ENCODE peak calls at places on chromosomes 1 and 21, in ten cellular contexts. One of them, this sample, is unnamed.

GRCh38 chr1:36116906-36117305 is 8.1 kb downstream of the COL8A2 start:
- DNase-seq in heart right ventricle: no peak
- DNase-seq in fibroblast of mammary gland: no peak
- DNase-seq in left ventricle myocardium inferior: no peak
- DNase-seq in AG09309: no peak
- DNase-seq in effector memory CD4-positive, alpha-beta T cell: no peak
- DNase-seq in HAP-1: no peak
- DNase-seq in prostate gland: no peak
- DNase-seq in hepatocyte: no peak
- DNase-seq in heart left ventricle: no peak
- DNase-seq in this sample: no peak

GRCh38 chr1:92968138-92969032 is 7.1 kb upstream of the DIPK1A start:
- DNase-seq in heart left ventricle: no peak
- DNase-seq in hepatocyte: no peak
- DNase-seq in prostate gland: no peak
- DNase-seq in heart right ventricle: no peak
- DNase-seq in AG09309: no peak
- DNase-seq in effector memory CD4-positive, alpha-beta T cell: no peak
- DNase-seq in HAP-1: no peak
- DNase-seq in left ventricle myocardium inferior: no peak
- DNase-seq in fibroblast of mammary gland: no peak
- DNase-seq in this sample: peak

GRCh38 chr1:90340604-90341003 is 345.7 kb downstream of the ZNF326 start:
- DNase-seq in heart right ventricle: no peak
- DNase-seq in AG09309: no peak
- DNase-seq in effector memory CD4-positive, alpha-beta T cell: no peak
- DNase-seq in left ventricle myocardium inferior: no peak
- DNase-seq in prostate gland: no peak
- DNase-seq in HAP-1: no peak
- DNase-seq in heart left ventricle: no peak
- DNase-seq in hepatocyte: no peak
- DNase-seq in fibroblast of mammary gland: no peak
- DNase-seq in this sample: no peak

GRCh38 chr1:32623775-32624174 is 26.6 kb downstream of the ZBTB8OS start:
- DNase-seq in AG09309: no peak
- DNase-seq in HAP-1: no peak
- DNase-seq in prostate gland: no peak
- DNase-seq in heart right ventricle: no peak
- DNase-seq in effector memory CD4-positive, alpha-beta T cell: no peak
- DNase-seq in heart left ventricle: no peak
- DNase-seq in hepatocyte: no peak
- DNase-seq in fibroblast of mammary gland: no peak
- DNase-seq in left ventricle myocardium inferior: no peak
- DNase-seq in this sample: no peak

GRCh38 chr1:222546091-222546490 is 1.8 kb downstream of the HHIPL2 start:
- DNase-seq in fibroblast of mammary gland: no peak
- DNase-seq in AG09309: no peak
- DNase-seq in heart right ventricle: no peak
- DNase-seq in HAP-1: no peak
- DNase-seq in heart left ventricle: no peak
- DNase-seq in left ventricle myocardium inferior: no peak
- DNase-seq in prostate gland: no peak
- DNase-seq in hepatocyte: no peak
- DNase-seq in effector memory CD4-positive, alpha-beta T cell: no peak
- DNase-seq in this sample: no peak

GRCh38 chr1:212062832-212063438 is 27.4 kb downstream of the DTL start:
- DNase-seq in heart right ventricle: no peak
- DNase-seq in hepatocyte: peak
- DNase-seq in left ventricle myocardium inferior: no peak
- DNase-seq in AG09309: peak
- DNase-seq in heart left ventricle: no peak
- DNase-seq in prostate gland: no peak
- DNase-seq in effector memory CD4-positive, alpha-beta T cell: no peak
- DNase-seq in fibroblast of mammary gland: peak
- DNase-seq in HAP-1: peak
- DNase-seq in this sample: peak

GRCh38 chr21:24160528-24160927 is 1446.8 kb downstream of the MRPL39 start:
- DNase-seq in prostate gland: no peak
- DNase-seq in HAP-1: no peak
- DNase-seq in hepatocyte: no peak
- DNase-seq in heart left ventricle: no peak
- DNase-seq in heart right ventricle: no peak
- DNase-seq in AG09309: no peak
- DNase-seq in effector memory CD4-positive, alpha-beta T cell: no peak
- DNase-seq in left ventricle myocardium inferior: no peak
- DNase-seq in fibroblast of mammary gland: no peak
- DNase-seq in this sample: no peak

GRCh38 chr1:22055463-22055862 is 3.0 kb downstream of the CDC42 start:
- DNase-seq in HAP-1: no peak
- DNase-seq in prostate gland: no peak
- DNase-seq in heart right ventricle: no peak
- DNase-seq in fibroblast of mammary gland: no peak
- DNase-seq in effector memory CD4-positive, alpha-beta T cell: no peak
- DNase-seq in left ventricle myocardium inferior: no peak
- DNase-seq in AG09309: no peak
- DNase-seq in hepatocyte: no peak
- DNase-seq in heart left ventricle: no peak
- DNase-seq in this sample: no peak

GRCh38 chr1:74673351-74674111 is at the start of gene ERICH3:
- DNase-seq in prostate gland: no peak
- DNase-seq in effector memory CD4-positive, alpha-beta T cell: no peak
- DNase-seq in HAP-1: no peak
- DNase-seq in heart right ventricle: no peak
- DNase-seq in AG09309: no peak
- DNase-seq in fibroblast of mammary gland: peak
- DNase-seq in hepatocyte: peak
- DNase-seq in heart left ventricle: no peak
- DNase-seq in left ventricle myocardium inferior: no peak
- DNase-seq in this sample: peak

DNA sequence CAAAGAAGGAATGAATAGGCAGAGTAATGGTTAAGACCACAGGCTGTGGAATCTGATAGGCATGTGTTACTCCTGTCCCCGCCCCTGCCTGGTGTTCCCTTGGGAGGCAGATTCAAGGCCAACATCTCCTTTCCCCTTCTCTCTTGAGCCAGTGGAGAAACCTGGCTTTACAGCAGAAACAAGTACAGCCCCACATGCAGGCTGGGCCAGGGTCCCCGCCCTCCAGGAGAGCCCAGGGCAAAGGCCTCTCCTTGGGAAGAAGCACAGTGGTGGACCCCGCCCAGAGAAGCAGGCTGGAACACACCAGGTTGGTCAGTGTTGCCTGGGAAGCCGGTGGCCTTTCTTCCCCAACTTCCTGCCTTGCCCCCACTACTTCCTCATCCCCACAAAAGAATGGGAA is 6.8 kb downstream of the C1orf167 start:
- DNase-seq in prostate gland: no peak
- DNase-seq in AG09309: no peak
- DNase-seq in left ventricle myocardium inferior: no peak
- DNase-seq in heart right ventricle: no peak
- DNase-seq in effector memory CD4-positive, alpha-beta T cell: no peak
- DNase-seq in hepatocyte: no peak
- DNase-seq in fibroblast of mammary gland: no peak
- DNase-seq in HAP-1: no peak
- DNase-seq in heart left ventricle: no peak
- DNase-seq in this sample: no peak
- H3K4me3 ChIP-seq in prostate gland: no peak
- H3K4me3 ChIP-seq in AG09309: no peak
- H3K4me3 ChIP-seq in left ventricle myocardium inferior: no peak
- H3K4me3 ChIP-seq in heart right ventricle: no peak
- H3K4me3 ChIP-seq in effector memory CD4-positive, alpha-beta T cell: no peak
- H3K4me3 ChIP-seq in hepatocyte: no peak
- H3K4me3 ChIP-seq in fibroblast of mammary gland: no peak
- H3K4me3 ChIP-seq in HAP-1: no peak
- H3K4me3 ChIP-seq in heart left ventricle: no peak
- H3K4me3 ChIP-seq in this sample: no peak

GRCh38 chr1:160410412-160411005 is 10.1 kb downstream of the VANGL2 start:
- DNase-seq in hepatocyte: peak
- DNase-seq in heart right ventricle: no peak
- DNase-seq in fibroblast of mammary gland: no peak
- DNase-seq in AG09309: no peak
- DNase-seq in HAP-1: peak
- DNase-seq in heart left ventricle: no peak
- DNase-seq in effector memory CD4-positive, alpha-beta T cell: no peak
- DNase-seq in left ventricle myocardium inferior: no peak
- DNase-seq in prostate gland: no peak
- DNase-seq in this sample: no peak
- H3K4me3 ChIP-seq in hepatocyte: no peak
- H3K4me3 ChIP-seq in heart right ventricle: no peak
- H3K4me3 ChIP-seq in fibroblast of mammary gland: no peak
- H3K4me3 ChIP-seq in AG09309: no peak
- H3K4me3 ChIP-seq in HAP-1: no peak
- H3K4me3 ChIP-seq in heart left ventricle: no peak
- H3K4me3 ChIP-seq in effector memory CD4-positive, alpha-beta T cell: no peak
- H3K4me3 ChIP-seq in left ventricle myocardium inferior: no peak
- H3K4me3 ChIP-seq in prostate gland: no peak
- H3K4me3 ChIP-seq in this sample: no peak

GRCh38 chr1:156572663-156573018 is 276 bp upstream of the IQGAP3 start:
- DNase-seq in hepatocyte: no peak
- DNase-seq in AG09309: no peak
- DNase-seq in prostate gland: no peak
- DNase-seq in effector memory CD4-positive, alpha-beta T cell: no peak
- DNase-seq in left ventricle myocardium inferior: no peak
- DNase-seq in heart right ventricle: no peak
- DNase-seq in HAP-1: no peak
- DNase-seq in fibroblast of mammary gland: no peak
- DNase-seq in heart left ventricle: no peak
- DNase-seq in this sample: no peak
- H3K4me3 ChIP-seq in hepatocyte: peak
- H3K4me3 ChIP-seq in AG09309: peak
- H3K4me3 ChIP-seq in prostate gland: peak
- H3K4me3 ChIP-seq in effector memory CD4-positive, alpha-beta T cell: peak
- H3K4me3 ChIP-seq in left ventricle myocardium inferior: peak
- H3K4me3 ChIP-seq in heart right ventricle: peak
- H3K4me3 ChIP-seq in HAP-1: peak
- H3K4me3 ChIP-seq in fibroblast of mammary gland: peak
- H3K4me3 ChIP-seq in heart left ventricle: peak
- H3K4me3 ChIP-seq in this sample: no peak

GRCh38 chr1:46137901-46138300 is 5.5 kb upstream of the PIK3R3 start:
- DNase-seq in left ventricle myocardium inferior: no peak
- DNase-seq in effector memory CD4-positive, alpha-beta T cell: no peak
- DNase-seq in heart right ventricle: no peak
- DNase-seq in AG09309: peak
- DNase-seq in prostate gland: no peak
- DNase-seq in heart left ventricle: no peak
- DNase-seq in hepatocyte: no peak
- DNase-seq in HAP-1: no peak
- DNase-seq in fibroblast of mammary gland: peak
- DNase-seq in this sample: no peak
- H3K4me3 ChIP-seq in left ventricle myocardium inferior: no peak
- H3K4me3 ChIP-seq in effector memory CD4-positive, alpha-beta T cell: no peak
- H3K4me3 ChIP-seq in heart right ventricle: peak
- H3K4me3 ChIP-seq in AG09309: peak
- H3K4me3 ChIP-seq in prostate gland: no peak
- H3K4me3 ChIP-seq in heart left ventricle: peak
- H3K4me3 ChIP-seq in hepatocyte: no peak
- H3K4me3 ChIP-seq in HAP-1: no peak
- H3K4me3 ChIP-seq in fibroblast of mammary gland: peak
- H3K4me3 ChIP-seq in this sample: no peak

GRCh38 chr1:6601865-6602668 is 602 bp downstream of the KLHL21 start:
- DNase-seq in prostate gland: no peak
- DNase-seq in hepatocyte: peak
- DNase-seq in left ventricle myocardium inferior: peak
- DNase-seq in heart left ventricle: peak
- DNase-seq in heart right ventricle: peak
- DNase-seq in HAP-1: no peak
- DNase-seq in fibroblast of mammary gland: peak
- DNase-seq in AG09309: no peak
- DNase-seq in effector memory CD4-positive, alpha-beta T cell: no peak
- DNase-seq in this sample: peak

GRCh38 chr1:6603424-6603850 is 768 bp upstream of the KLHL21 start:
- DNase-seq in effector memory CD4-positive, alpha-beta T cell: peak
- DNase-seq in prostate gland: no peak
- DNase-seq in HAP-1: no peak
- DNase-seq in hepatocyte: peak
- DNase-seq in heart right ventricle: peak
- DNase-seq in heart left ventricle: peak
- DNase-seq in fibroblast of mammary gland: peak
- DNase-seq in AG09309: no peak
- DNase-seq in left ventricle myocardium inferior: peak
- DNase-seq in this sample: peak

GRCh38 chr1:6602669-6603423 is at the start of gene KLHL21:
- DNase-seq in prostate gland: peak
- DNase-seq in heart left ventricle: peak
- DNase-seq in HAP-1: peak
- DNase-seq in effector memory CD4-positive, alpha-beta T cell: peak
- DNase-seq in heart right ventricle: peak
- DNase-seq in hepatocyte: peak
- DNase-seq in left ventricle myocardium inferior: peak
- DNase-seq in fibroblast of mammary gland: peak
- DNase-seq in AG09309: no peak
- DNase-seq in this sample: peak

GRCh38 chr1:6601049-6601864 is 1.4 kb downstream of the KLHL21 start:
- DNase-seq in hepatocyte: peak
- DNase-seq in fibroblast of mammary gland: peak
- DNase-seq in heart left ventricle: peak
- DNase-seq in heart right ventricle: peak
- DNase-seq in left ventricle myocardium inferior: peak
- DNase-seq in prostate gland: peak
- DNase-seq in HAP-1: peak
- DNase-seq in AG09309: peak
- DNase-seq in effector memory CD4-positive, alpha-beta T cell: peak
- DNase-seq in this sample: peak

GRCh38 chr1:6603851-6604558 is 1.3 kb upstream of the KLHL21 start:
- DNase-seq in fibroblast of mammary gland: peak
- DNase-seq in hepatocyte: peak
- DNase-seq in HAP-1: no peak
- DNase-seq in effector memory CD4-positive, alpha-beta T cell: no peak
- DNase-seq in heart left ventricle: peak
- DNase-seq in AG09309: no peak
- DNase-seq in heart right ventricle: peak
- DNase-seq in prostate gland: peak
- DNase-seq in left ventricle myocardium inferior: peak
- DNase-seq in this sample: peak
- H3K4me3 ChIP-seq in fibroblast of mammary gland: peak
- H3K4me3 ChIP-seq in hepatocyte: peak
- H3K4me3 ChIP-seq in HAP-1: no peak
- H3K4me3 ChIP-seq in effector memory CD4-positive, alpha-beta T cell: peak
- H3K4me3 ChIP-seq in heart left ventricle: peak
- H3K4me3 ChIP-seq in AG09309: peak
- H3K4me3 ChIP-seq in heart right ventricle: peak
- H3K4me3 ChIP-seq in prostate gland: peak
- H3K4me3 ChIP-seq in left ventricle myocardium inferior: peak
- H3K4me3 ChIP-seq in this sample: no peak

DNA sequence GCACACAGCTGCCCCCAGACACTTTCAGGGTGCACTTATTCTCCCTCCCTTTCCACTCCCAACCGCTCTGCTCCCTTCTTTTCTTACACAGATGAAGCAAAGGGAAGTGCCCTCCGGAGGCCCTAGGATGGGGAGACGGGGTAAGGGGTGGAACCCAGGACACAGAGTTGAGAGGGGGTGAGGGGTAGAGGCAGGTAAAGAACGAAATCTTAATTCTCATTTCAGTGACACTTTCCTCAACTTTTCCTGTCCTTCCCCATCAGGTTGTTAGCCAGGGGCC is 12.8 kb downstream of the PLEKHO1 start:
- DNase-seq in hepatocyte: no peak
- DNase-seq in fibroblast of mammary gland: no peak
- DNase-seq in AG09309: no peak
- DNase-seq in effector memory CD4-positive, alpha-beta T cell: no peak
- DNase-seq in prostate gland: no peak
- DNase-seq in heart left ventricle: no peak
- DNase-seq in HAP-1: no peak
- DNase-seq in heart right ventricle: no peak
- DNase-seq in left ventricle myocardium inferior: no peak
- DNase-seq in this sample: no peak
- H3K4me3 ChIP-seq in hepatocyte: peak
- H3K4me3 ChIP-seq in fibroblast of mammary gland: no peak
- H3K4me3 ChIP-seq in AG09309: peak
- H3K4me3 ChIP-seq in effector memory CD4-positive, alpha-beta T cell: no peak
- H3K4me3 ChIP-seq in prostate gland: peak
- H3K4me3 ChIP-seq in heart left ventricle: peak
- H3K4me3 ChIP-seq in HAP-1: peak
- H3K4me3 ChIP-seq in heart right ventricle: peak
- H3K4me3 ChIP-seq in left ventricle myocardium inferior: peak
- H3K4me3 ChIP-seq in this sample: peak

This sample was measured in bronchial epithelial cell.